ENCODE peak calls at places on chromosomes 16 and 17, in seven cellular contexts. K is lower leg skin, P is Caco-2, H is PC-9, G is H9, R is RWPE2, Z is kidney. X is an unnamed sample.

GRCh38 chr17:76469076-76469990 is 1.9 kb downstream of the AANAT start:
- DNase-seq in K (no peak), P (no peak), H (no peak), G (peak; percentile 31), R (no peak), Z (no peak), X (no peak)

GRCh38 chr16:23024044-23024443 is 125.2 kb downstream of the USP31 start:
- DNase-seq in K (no peak), P (no peak), H (no peak), G (no peak), R (no peak), Z (no peak), X (no peak)

GRCh38 chr17:29412780-29413565 is 22.8 kb downstream of the TAOK1 start:
- DNase-seq in K (no peak), P (no peak), H (no peak), G (no peak), R (no peak), Z (no peak), X (no peak)

GRCh38 chr17:19494961-19495806 is 38.5 kb upstream of the SLC47A1 start:
- DNase-seq in K (no peak), P (no peak), H (no peak), G (no peak), R (peak; percentile 45), Z (no peak), X (no peak)

GRCh38 chr16:59854846-59855439 is 1120.8 kb upstream of the GOT2 start:
- DNase-seq in K (no peak), P (no peak), H (no peak), G (no peak), R (no peak), Z (no peak), X (no peak)

GRCh38 chr16:7313170-7313569 is 19.5 kb upstream of the RBFOX1 start:
- DNase-seq in K (no peak), P (peak; percentile 5), H (no peak), G (no peak), R (no peak), Z (no peak), X (no peak)

GRCh38 chr17:37225458-37225857 is 150.3 kb upstream of the C17orf78 start:
- DNase-seq in K (no peak), P (no peak), H (no peak), G (peak; percentile 41), R (no peak), Z (no peak), X (no peak)

GRCh38 chr16:73010150-73010676 is 37.7 kb downstream of the ZFHX3 start:
- DNase-seq in K (no peak), P (no peak), H (peak; percentile 30), G (no peak), R (peak; percentile 32), Z (peak; percentile 58), X (no peak)

GRCh38 chr17:28575126-28575795 is 1.4 kb downstream of the ALDOC start:
- DNase-seq in K (no peak), P (no peak), H (no peak), G (no peak), R (no peak), Z (no peak), X (no peak)

GRCh38 chr16:68539704-68540370 is 746 bp downstream of the ZFP90 start:
- DNase-seq in K (no peak), P (peak; percentile 35), H (no peak), G (peak; percentile 31), R (no peak), Z (no peak), X (peak; percentile 15)

GRCh38 chr17:36911007-36911406 is 26.3 kb upstream of the LHX1 start:
- DNase-seq in K (no peak), P (no peak), H (no peak), G (no peak), R (no peak), Z (no peak), X (no peak)

GRCh38 chr17:46764709-46765401 is 53.6 kb downstream of the WNT3 start:
- DNase-seq in K (no peak), P (no peak), H (peak; percentile 86), G (no peak), R (no peak), Z (peak; percentile 81), X (no peak)

GRCh38 chr17:28895794-28896447 is 1.6 kb downstream of the FLOT2 start:
- DNase-seq in K (no peak), P (no peak), H (no peak), G (no peak), R (no peak), Z (no peak), X (no peak)

GRCh38 chr16:55373489-55373832 is 49.5 kb downstream of the IRX6 start:
- DNase-seq in K (no peak), P (no peak), H (no peak), G (no peak), R (no peak), Z (no peak), X (no peak)

GRCh38 chr16:55372792-55373488 is 48.9 kb downstream of the IRX6 start:
- DNase-seq in K (no peak), P (no peak), H (no peak), G (no peak), R (no peak), Z (no peak), X (no peak)

GRCh38 chr16:55369151-55369550 is 45.1 kb downstream of the IRX6 start:
- DNase-seq in K (no peak), P (no peak), H (no peak), G (no peak), R (no peak), Z (no peak), X (no peak)

GRCh38 chr16:55368205-55368604 is 44.2 kb downstream of the IRX6 start:
- DNase-seq in K (no peak), P (no peak), H (no peak), G (no peak), R (no peak), Z (no peak), X (no peak)

DNA sequence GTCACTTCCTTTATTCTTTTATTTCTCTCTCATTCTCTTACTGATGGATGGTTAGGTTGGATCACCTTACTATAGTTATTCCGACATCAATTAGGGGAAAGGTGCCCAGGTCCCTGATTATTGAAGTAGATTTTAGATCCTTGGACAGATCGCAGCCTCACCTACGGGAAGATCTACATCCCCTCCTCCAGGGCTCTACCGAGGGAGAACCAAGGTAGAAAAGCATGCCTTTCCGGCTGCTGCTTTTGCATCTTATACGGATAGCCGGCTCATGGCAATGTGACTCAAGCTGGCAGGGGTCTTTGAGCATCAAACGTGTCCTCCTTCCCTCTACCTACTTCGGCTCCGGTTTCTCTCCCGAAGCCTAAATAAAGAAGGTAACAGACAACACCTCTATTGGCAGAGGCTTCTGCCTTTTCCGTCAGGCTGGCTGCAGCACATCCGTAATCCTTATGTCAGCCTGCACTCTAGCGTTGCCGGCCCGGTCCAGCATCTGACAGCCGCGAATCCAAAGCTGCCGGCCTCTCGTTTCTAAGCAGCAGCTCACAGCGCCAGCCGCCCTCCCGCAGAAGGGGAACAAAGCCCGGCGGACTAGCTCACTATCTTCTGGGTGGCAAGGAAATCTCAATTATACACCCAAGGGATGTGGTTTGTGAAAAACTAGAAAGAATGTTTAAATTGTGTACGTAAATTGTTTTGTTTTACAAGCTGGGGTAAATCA is 46.9 kb downstream of the IRX6 start:
- DNase-seq in K (peak; percentile 65), P (peak; percentile 73), H (no peak), G (peak; percentile 78), R (peak; percentile 72), Z (peak; percentile 86), X (no peak)
- TF ChIP-seq CTCF in K (no peak), P (no peak), H (no peak), G (peak; percentile 67), R (peak; percentile 76), Z (peak; percentile 62), X (no peak)

GRCh38 chr17:60901222-60901621 is 223.6 kb downstream of the BCAS3 start:
- DNase-seq in K (no peak), P (no peak), H (no peak), G (no peak), R (no peak), Z (no peak), X (no peak)
- TF ChIP-seq CTCF in K (no peak), P (no peak), H (no peak), G (no peak), R (peak; percentile 11), Z (no peak), X (no peak)

DNA sequence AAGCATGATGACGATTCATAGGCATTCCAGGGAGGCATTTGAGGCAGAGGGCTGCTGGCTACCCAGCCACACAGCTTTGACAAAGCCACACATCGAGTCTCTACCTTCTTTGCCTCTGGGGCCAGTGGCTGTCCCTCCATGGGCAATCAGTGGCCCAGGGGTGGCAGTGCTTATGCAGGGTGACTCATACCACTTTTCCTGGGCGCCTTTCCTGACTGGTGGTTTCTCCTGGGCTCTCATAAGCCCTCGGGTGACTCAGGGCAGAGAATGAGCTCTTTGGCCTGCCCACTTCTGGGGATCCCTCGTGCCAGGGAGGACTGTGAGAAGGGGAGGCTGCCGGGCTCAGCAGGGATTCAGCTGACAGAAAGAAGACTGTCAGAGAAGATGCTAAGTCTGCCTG is 148.3 kb upstream of the WSCD1 start:
- DNase-seq in K (no peak), P (no peak), H (no peak), G (no peak), R (no peak), Z (no peak), X (peak; percentile 27)
- TF ChIP-seq CTCF in K (no peak), P (no peak), H (no peak), G (no peak), R (no peak), Z (no peak), X (no peak)

GRCh38 chr17:61349350-61349749 is 50.3 kb upstream of the TBX2 start:
- DNase-seq in K (no peak), P (peak; percentile 36), H (no peak), G (no peak), R (no peak), Z (no peak), X (no peak)
- TF ChIP-seq CTCF in K (no peak), P (peak; percentile 20), H (peak; percentile 18), G (peak; percentile 58), R (no peak), Z (peak; percentile 12), X (no peak)

GRCh38 chr17:42750730-42751356 is 6.0 kb upstream of the EZH1 start:
- DNase-seq in K (no peak), P (no peak), H (no peak), G (no peak), R (no peak), Z (no peak), X (no peak)

GRCh38 chr17:42754782-42755181 is 6.2 kb upstream of the RAMP2 start:
- DNase-seq in K (peak; percentile 83), P (no peak), H (peak; percentile 22), G (no peak), R (no peak), Z (peak; percentile 82), X (no peak)

GRCh38 chr17:42748906-42749798 is 4.3 kb upstream of the EZH1 start:
- DNase-seq in K (no peak), P (no peak), H (no peak), G (no peak), R (no peak), Z (no peak), X (no peak)

GRCh38 chr17:42748202-42748905 is 3.5 kb upstream of the EZH1 start:
- DNase-seq in K (peak; percentile 55), P (no peak), H (no peak), G (no peak), R (no peak), Z (no peak), X (no peak)

DNA sequence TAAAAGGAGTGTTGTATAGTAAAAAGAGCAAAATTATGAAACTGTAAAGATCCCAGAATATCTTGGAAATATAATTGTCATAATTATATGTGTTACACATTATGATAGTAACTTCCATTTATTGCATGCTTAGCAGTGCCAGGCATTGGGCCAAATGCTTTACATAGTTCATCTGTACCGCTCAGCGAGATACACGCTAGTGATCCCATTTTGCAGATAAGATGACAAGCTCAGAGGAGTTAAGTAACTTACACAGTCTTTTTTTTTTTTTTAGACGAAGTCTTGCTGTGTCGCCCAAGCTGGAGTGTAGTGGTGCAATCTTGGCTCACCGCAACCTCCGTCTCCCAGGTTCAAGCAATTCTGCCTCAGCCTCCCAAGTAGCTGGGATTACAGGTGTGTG is 6.8 kb upstream of the EZH1 start:
- DNase-seq in K (no peak), P (no peak), H (no peak), G (no peak), R (no peak), Z (no peak), X (no peak)
- TF ChIP-seq CTCF in K (no peak), P (no peak), H (no peak), G (no peak), R (no peak), Z (no peak), X (no peak)

X was measured in Calu3.